ENCODE peak calls at places on chromosomes 7 and 10, in nine cellular contexts. E is IMR-90, T is astrocyte, G is H1, C is ovary, N is upper lobe of left lung, V is left ventricle myocardium inferior, O is uterus, P is cardiac muscle cell. K is an unnamed sample. For H3K4me1, the result is how much of the 10 kb centered on the place peaks cover.

GRCh38 chr10:29130190-29130673 is 158.6 kb upstream of the LYZL1 start:
- DNase-seq in N (no peak), T (no peak), E (peak), P (peak), V (no peak), C (no peak), O (no peak), G (no peak), K (no peak)

GRCh38 chr10:29980084-29980483 is 79.3 kb downstream of the JCAD start:
- DNase-seq in P (no peak), E (no peak), C (peak), V (peak), N (no peak), O (no peak), T (peak), G (no peak), K (no peak)

GRCh38 chr7:112143151-112143550 is 63.0 kb downstream of the DOCK4 start:
- DNase-seq in G (no peak), V (no peak), E (peak), N (no peak), T (peak), C (no peak), P (no peak), O (no peak), K (no peak)

GRCh38 chr10:47406870-47407648 is 23.0 kb upstream of the ZNF488 start:
- DNase-seq in E (peak), T (peak), O (no peak), P (no peak), N (no peak), V (no peak), G (peak), C (no peak), K (no peak)

GRCh38 chr7:136868496-136869005 is at the start of gene CHRM2:
- DNase-seq in E (peak), T (peak), G (no peak), O (no peak), C (peak), N (peak), V (peak), P (peak), K (no peak)

GRCh38 chr7:94160719-94161435 is 156.7 kb upstream of the BET1 start:
- DNase-seq in P (no peak), T (no peak), E (no peak), N (no peak), V (no peak), O (no peak), G (no peak), C (no peak), K (no peak)

GRCh38 chr7:129870668-129871067 is 82.1 kb downstream of the UBE2H start:
- DNase-seq in T (no peak), P (no peak), O (no peak), G (no peak), V (no peak), E (no peak), C (no peak), N (no peak), K (no peak)

GRCh38 chr10:17348111-17349008 is 106.0 kb downstream of the ST8SIA6 start:
- DNase-seq in C (peak), V (peak), O (peak), N (peak), T (peak), E (peak), P (peak), G (no peak), K (peak)

GRCh38 chr7:30743371-30744074 is 8.4 kb upstream of the INMT start:
- DNase-seq in E (peak), P (peak), N (no peak), T (no peak), O (peak), V (peak), C (peak), G (no peak), K (no peak)

GRCh38 chr10:102473445-102474331 is 22.3 kb upstream of the C10orf95 start:
- DNase-seq in P (no peak), G (no peak), E (no peak), N (peak), O (no peak), C (no peak), V (no peak), T (no peak), K (no peak)

GRCh38 chr10:76558586-76558985 is 1079.0 kb downstream of the KCNMA1 start:
- DNase-seq in V (no peak), T (peak), C (no peak), O (peak), E (peak), G (no peak), P (no peak), N (no peak), K (no peak)

GRCh38 chr10:76086571-76087260 is 655.3 kb downstream of the LRMDA start:
- DNase-seq in P (no peak), V (no peak), E (peak), T (peak), C (peak), N (no peak), O (peak), G (no peak), K (peak)

GRCh38 chr7:25669954-25670841 is 441.9 kb upstream of the NPVF start:
- DNase-seq in G (no peak), E (no peak), P (no peak), O (peak), C (no peak), T (no peak), N (no peak), V (peak), K (peak)

GRCh38 chr10:96491303-96491702 is 22.4 kb downstream of the TLL2 start:
- DNase-seq in T (no peak), N (no peak), G (no peak), C (no peak), P (no peak), O (no peak), V (no peak), E (no peak), K (no peak)

GRCh38 chr7:123265853-123266252 is 66.1 kb upstream of the SLC13A1 start:
- DNase-seq in V (no peak), O (no peak), N (no peak), G (no peak), T (no peak), P (no peak), C (no peak), E (no peak), K (no peak)

GRCh38 chr10:124084693-124085092 is 8.7 kb downstream of the CHST15 start:
- DNase-seq in G (no peak), E (no peak), C (no peak), N (no peak), O (no peak), P (no peak), T (no peak), V (no peak), K (no peak)

GRCh38 chr7:69670701-69671100 is 72.4 kb downstream of the AUTS2 start:
- DNase-seq in E (no peak), C (no peak), G (no peak), V (no peak), N (no peak), T (peak), P (no peak), O (no peak), K (no peak)

GRCh38 chr7:69696686-69697685 is 98.7 kb downstream of the AUTS2 start:
- DNase-seq in T (no peak), P (no peak), C (no peak), V (no peak), E (no peak), N (no peak), O (no peak), G (no peak), K (no peak)

GRCh38 chr7:132739271-132739955 is 163.1 kb upstream of the PLXNA4 start:
- DNase-seq in T (peak), E (peak), N (no peak), V (no peak), G (no peak), C (no peak), P (no peak), O (peak), K (no peak)

GRCh38 chr7:55426676-55427075 is 61.5 kb downstream of the LANCL2 start:
- DNase-seq in C (no peak), V (no peak), E (no peak), T (no peak), O (no peak), G (no peak), N (no peak), P (no peak), K (no peak)

GRCh38 chr7:100589341-100589935 is 3.3 kb downstream of the FBXO24 start:
- DNase-seq in G (no peak), O (no peak), E (no peak), V (no peak), T (no peak), P (no peak), N (no peak), C (no peak), K (no peak)

GRCh38 chr10:44382131-44382858 is 2.6 kb downstream of the CXCL12 start:
- DNase-seq in G (no peak), O (peak), P (no peak), N (no peak), E (no peak), V (no peak), C (no peak), T (no peak), K (no peak)

GRCh38 chr7:42843209-42843800 is 68.6 kb downstream of the C7orf25 start:
- DNase-seq in P (peak), G (no peak), C (peak), V (peak), E (peak), O (peak), N (no peak), T (peak), K (peak)

GRCh38 chr7:157276731-157277562 is 59.9 kb upstream of the DNAJB6 start:
- DNase-seq in O (no peak), E (peak), P (no peak), N (peak), V (no peak), T (no peak), G (no peak), C (no peak), K (no peak)

GRCh38 chr10:126097558-126098215 is 201.3 kb downstream of the FANK1 start:
- DNase-seq in E (no peak), P (no peak), C (no peak), N (no peak), G (no peak), T (peak), V (no peak), O (no peak), K (no peak)

GRCh38 chr7:137871173-137871915 is 24.6 kb upstream of the DGKI start:
- DNase-seq in G (no peak), T (no peak), E (no peak), P (no peak), C (no peak), O (peak), N (no peak), V (no peak), K (no peak)

GRCh38 chr10:63206997-63207952 is 74.1 kb downstream of the NRBF2 start:
- DNase-seq in P (peak), N (no peak), E (peak), G (no peak), T (peak), C (no peak), O (no peak), V (no peak), K (peak)

GRCh38 chr7:20350996-20351692 is 20.4 kb downstream of the ITGB8 start:
- DNase-seq in T (no peak), O (no peak), V (no peak), N (no peak), P (no peak), C (no peak), G (no peak), E (no peak), K (no peak)

DNA sequence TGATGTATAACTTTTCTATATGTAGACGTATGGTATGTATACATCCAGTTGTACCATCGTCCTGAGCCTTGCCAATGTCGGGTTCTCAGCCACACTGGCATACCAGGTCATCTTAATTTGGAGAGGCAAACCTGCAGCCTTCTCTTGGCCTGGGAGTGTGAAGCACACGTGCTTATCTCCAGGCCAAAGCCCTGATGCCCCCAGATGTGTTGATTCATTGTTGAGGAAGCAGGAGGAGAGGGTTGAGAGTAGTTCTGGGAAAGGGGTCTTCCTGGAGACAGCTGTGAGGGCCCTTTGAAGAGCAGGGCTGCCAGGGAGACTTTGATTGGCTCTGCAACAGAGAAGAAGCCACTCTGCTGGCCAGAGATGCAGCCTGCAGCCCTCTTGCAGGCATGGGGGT is 155.6 kb downstream of the ARHGAP21 start:
- DNase-seq in P (no peak), T (no peak), G (no peak), O (no peak), C (no peak), V (no peak), N (no peak), E (no peak), K (no peak)
- H3K27ac ChIP-seq in P (no peak), T (no peak), G (no peak), O (no peak), C (no peak), V (no peak), N (no peak), E (no peak), K (no peak)

GRCh38 chr7:50314778-50315177 is 10.3 kb downstream of the IKZF1 start:
- DNase-seq in E (no peak), C (no peak), G (no peak), P (no peak), V (no peak), N (peak), T (no peak), O (no peak), K (no peak)

GRCh38 chr7:50310361-50310760 is 5.8 kb downstream of the IKZF1 start:
- DNase-seq in P (no peak), O (no peak), C (no peak), N (no peak), E (no peak), V (no peak), G (no peak), T (no peak), K (no peak)

GRCh38 chr7:50309736-50310135 is 5.2 kb downstream of the IKZF1 start:
- DNase-seq in T (no peak), V (no peak), N (no peak), O (no peak), C (no peak), G (no peak), E (no peak), P (no peak), K (no peak)

GRCh38 chr7:50312589-50313162 is 8.2 kb downstream of the IKZF1 start:
- DNase-seq in T (no peak), N (no peak), C (no peak), O (no peak), P (no peak), V (no peak), E (no peak), G (no peak), K (no peak)

GRCh38 chr7:50312176-50312575 is 7.7 kb downstream of the IKZF1 start:
- DNase-seq in N (no peak), C (no peak), E (no peak), P (no peak), O (no peak), T (no peak), G (no peak), V (no peak), K (no peak)
- H3K4me1 ChIP-seq in N (under half), C (under half), E (under half), P (under half), O (under half), T (under half), G (under half), V (under half), K (under half)

GRCh38 chr10:6786579-6787031 is 206.5 kb upstream of the PRKCQ start:
- DNase-seq in P (no peak), C (peak), T (peak), G (no peak), V (no peak), E (peak), N (no peak), O (peak), K (no peak)
- TF ChIP-seq CTCF in P (peak), C (no peak), T (peak), G (no peak), V (peak), E (peak), N (no peak), O (no peak), K (no peak)

DNA sequence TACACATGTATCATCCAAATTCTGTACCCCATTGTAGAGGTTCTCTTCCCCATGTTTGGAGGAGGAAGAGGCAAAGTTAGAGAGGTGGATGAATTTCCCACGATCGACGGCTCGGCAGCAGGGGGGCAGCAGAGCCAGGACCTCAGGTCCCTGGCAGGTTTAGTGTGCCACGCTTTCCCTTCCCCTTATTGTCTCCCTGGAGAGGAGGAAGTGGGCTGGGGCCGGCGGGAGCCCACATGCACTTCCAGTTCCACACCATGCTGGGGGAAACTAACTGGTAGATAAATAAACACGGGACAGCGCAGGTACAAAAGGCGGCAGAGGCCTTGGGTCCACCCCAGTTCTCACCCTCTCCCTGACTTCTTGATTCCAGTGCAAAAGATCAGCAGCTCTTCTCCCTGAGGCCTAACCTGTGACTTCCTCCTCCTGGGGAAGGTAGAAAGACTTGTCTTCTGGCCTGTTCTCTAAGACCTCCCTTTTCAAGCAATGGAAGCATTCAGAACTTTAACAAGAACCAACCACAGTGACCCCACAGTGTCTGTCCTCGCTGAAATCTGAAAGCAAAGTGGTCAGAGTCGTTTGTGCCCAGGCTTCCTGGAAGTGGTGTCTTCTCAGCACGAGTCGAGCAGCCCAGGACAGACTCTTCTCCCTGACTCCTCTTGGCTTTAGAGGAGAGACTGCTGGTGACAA is 30.5 kb upstream of the SRGN start:
- DNase-seq in O (no peak), V (peak), G (no peak), P (no peak), N (peak), T (no peak), C (no peak), E (no peak), K (no peak)
- H3K27ac ChIP-seq in O (no peak), V (peak), G (no peak), P (no peak), N (peak), T (no peak), C (no peak), E (no peak), K (peak)

GRCh38 chr7:131226116-131226562 is 101.5 kb upstream of the MKLN1 start:
- DNase-seq in P (no peak), G (no peak), V (no peak), C (no peak), T (no peak), O (no peak), E (peak), N (no peak), K (no peak)
- H3K4me1 ChIP-seq in P (under half), G (under half), V (under half), C (under half), T (under half), O (under half), E (under half), N (under half), K (under half)

GRCh38 chr7:32588657-32589056 is 93.4 kb downstream of the AVL9 start:
- DNase-seq in O (no peak), T (peak), V (no peak), P (peak), C (no peak), N (no peak), E (peak), G (no peak), K (no peak)
- TF ChIP-seq CTCF in O (no peak), T (no peak), V (no peak), P (peak), C (no peak), N (no peak), E (no peak), G (no peak), K (no peak)

GRCh38 chr7:77329466-77330168 is 86.5 kb downstream of the GSAP start:
- DNase-seq in O (no peak), N (no peak), P (no peak), V (no peak), C (no peak), T (no peak), E (no peak), G (no peak), K (no peak)
- H3K27ac ChIP-seq in O (peak), N (no peak), P (no peak), V (peak), C (no peak), T (no peak), E (peak), G (no peak), K (no peak)

DNA sequence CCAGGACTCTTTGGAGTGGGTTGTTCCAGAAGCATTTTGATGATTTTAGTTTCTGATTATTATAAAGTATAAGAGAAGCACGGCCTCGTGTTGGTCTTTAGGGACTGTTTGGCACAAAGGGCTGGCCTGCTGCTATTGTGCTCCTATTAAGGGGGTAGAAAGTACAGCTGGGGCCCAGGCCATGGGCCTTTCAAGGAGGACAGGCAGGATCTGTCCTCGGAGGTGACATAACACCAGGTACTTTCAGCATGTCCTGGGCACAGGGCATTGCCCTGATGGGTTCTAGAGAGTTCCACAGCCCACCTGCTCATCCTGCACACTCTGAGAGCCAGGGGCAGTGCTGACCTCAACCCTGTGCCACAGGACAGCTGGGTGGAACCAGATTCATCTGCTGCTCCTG is 24.9 kb downstream of the STRA8 start:
- DNase-seq in O (no peak), E (no peak), C (no peak), V (no peak), T (no peak), G (no peak), N (no peak), P (no peak), K (no peak)
- H3K4me1 ChIP-seq in O (under half), E (under half), C (under half), V (under half), T (under half), G (under half), N (under half), P (under half), K (under half)